ENCODE peak calls at places on chromosomes 4 and X, in five cellular contexts. Q is T-helper 1 cell; D is occipital lobe; L is Daoy; S is stimulated activated CD4-positive, alpha-beta T cell treated with anti-CD3 and anti-CD28 coated beads, Interleukin-4, amount 100 ng/mL, for 4 hours. B is an unnamed sample.

GRCh38 chr4:112531146-112531545 is 15.2 kb upstream of the NEUROG2 start:
- DNase-seq in Q (no peak), D (no peak), S (no peak), L (peak; percentile 39), B (no peak)

GRCh38 chr4:164949448-164950118 is 27.9 kb downstream of the TRIM61 start:
- DNase-seq in D (no peak), Q (no peak), S (no peak), L (no peak), B (no peak)

GRCh38 chr4:76696109-76696508 is 201.8 kb downstream of the SOWAHB start:
- DNase-seq in Q (no peak), L (no peak), D (no peak), S (no peak), B (no peak)

GRCh38 chr4:30718021-30718888 is 1.9 kb upstream of the PCDH7 start:
- DNase-seq in L (peak; percentile 1), Q (no peak), D (peak; percentile 66), S (no peak), B (no peak)

GRCh38 chr4:125368684-125369083 is 53.9 kb downstream of the FAT4 start:
- DNase-seq in L (peak; percentile 20), Q (no peak), D (no peak), S (no peak), B (no peak)

GRCh38 chr4:176489001-176489400 is 169.2 kb downstream of the SPCS3 start:
- DNase-seq in Q (no peak), S (no peak), D (no peak), L (no peak), B (no peak)

GRCh38 chrX:110268875-110269274 is 49.0 kb downstream of the AMMECR1 start:
- DNase-seq in S (no peak), L (no peak), Q (no peak), D (no peak), B (no peak)

GRCh38 chr4:76689079-76689817 is 208.7 kb downstream of the SOWAHB start:
- DNase-seq in Q (no peak), S (peak; percentile 14), D (peak; percentile 13), L (peak; percentile 39), B (no peak)

GRCh38 chrX:149540133-149540620 is 635 bp upstream of the EOLA1 start:
- DNase-seq in Q (peak; percentile 88), L (peak; percentile 85), S (peak; percentile 85), D (peak; percentile 88), B (peak; percentile 86)

B was measured in activated T-cell treated with anti-CD3 and anti-CD28 coated beads for 1 hour.